ENCODE peak calls at places on chromosomes 6 and 20, in eight cellular contexts. Q is transverse colon; H is GM12878; C is mammary epithelial cell; F is OCI-LY7; I is HCT116; W is cardiac muscle cell; P is CD8-positive, alpha-beta T cell. U is an unnamed sample. For H3K4me1, the result is how much of the 10 kb centered on the place peaks cover.

GRCh38 chr6:140850438-140850837 is 1282.3 kb upstream of the GJE1 start:
- DNase-seq in W (no peak), P (no peak), F (no peak), I (no peak), H (no peak), Q (no peak), C (peak), U (no peak)

GRCh38 chr6:170102038-170102437 is 188.8 kb downstream of the DLL1 start:
- DNase-seq in P (no peak), C (no peak), Q (peak), I (no peak), W (no peak), H (no peak), F (no peak), U (no peak)

GRCh38 chr6:149060300-149060984 is 257.1 kb upstream of the TAB2 start:
- DNase-seq in I (no peak), P (peak), C (no peak), Q (peak), H (peak), F (peak), W (no peak), U (no peak)

GRCh38 chr6:148068391-148068790 is 274.2 kb upstream of the SASH1 start:
- DNase-seq in W (no peak), I (no peak), P (no peak), Q (no peak), F (no peak), C (no peak), H (no peak), U (no peak)

GRCh38 chr6:90631046-90631445 is 44.2 kb upstream of the MAP3K7 start:
- DNase-seq in P (no peak), F (no peak), Q (no peak), H (no peak), C (no peak), I (no peak), W (no peak), U (no peak)

GRCh38 chr6:34319471-34319885 is 70.7 kb upstream of the SMIM29 start:
- DNase-seq in H (no peak), F (no peak), Q (no peak), W (no peak), I (no peak), P (no peak), C (peak), U (no peak)

GRCh38 chr20:51732454-51732791 is 35.8 kb downstream of the ATP9A start:
- DNase-seq in W (no peak), F (no peak), Q (no peak), C (no peak), I (no peak), P (no peak), H (no peak), U (no peak)

GRCh38 chr20:1934578-1935573 is 39.7 kb downstream of the SIRPA start:
- DNase-seq in P (no peak), Q (no peak), H (no peak), I (no peak), W (peak), F (no peak), C (peak), U (peak)

GRCh38 chr6:145643760-145644159 is 91.6 kb downstream of the EPM2A start:
- DNase-seq in W (no peak), Q (no peak), H (no peak), I (no peak), C (no peak), F (no peak), P (no peak), U (no peak)

GRCh38 chr20:19427480-19427879 is 215.0 kb downstream of the SLC24A3 start:
- DNase-seq in C (no peak), I (no peak), H (no peak), F (no peak), P (no peak), Q (no peak), W (peak), U (no peak)

GRCh38 chr6:138253731-138254130 is 35.4 kb upstream of the PBOV1 start:
- DNase-seq in F (no peak), Q (no peak), I (no peak), P (no peak), C (no peak), W (no peak), H (no peak), U (no peak)
- H3K4me1 ChIP-seq in F (under half), Q (under half), I (under half), P (under half), C (under half), W (under half), H (under half), U (under half)

GRCh38 chr6:36083446-36083845 is 46.9 kb upstream of the MAPK13 start:
- DNase-seq in W (no peak), I (no peak), P (no peak), Q (no peak), C (no peak), H (no peak), F (no peak), U (no peak)
- H3K4me3 ChIP-seq in W (no peak), I (no peak), P (no peak), Q (no peak), C (no peak), H (no peak), F (no peak), U (no peak)

DNA sequence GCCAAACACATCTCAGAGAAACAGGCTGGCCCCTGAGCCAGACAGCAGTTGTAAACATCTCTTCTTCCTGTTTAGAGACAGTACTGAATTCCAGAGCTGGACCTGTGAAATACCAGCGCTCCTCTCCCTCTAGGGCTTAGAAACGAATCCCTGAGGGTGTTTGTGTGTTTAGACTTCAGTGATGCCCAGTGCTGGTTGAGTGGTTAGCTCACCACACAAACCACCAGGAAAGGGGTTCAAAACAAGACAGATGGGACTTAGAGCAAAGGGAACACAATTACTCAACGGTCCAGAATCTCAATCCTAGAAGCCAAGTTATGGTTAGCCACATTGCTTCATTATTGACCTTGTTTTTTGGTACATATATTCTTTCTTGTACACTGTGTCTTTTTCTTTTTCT is 108.7 kb upstream of the TMEM170B start:
- DNase-seq in W (no peak), I (no peak), P (no peak), Q (no peak), H (peak), F (peak), C (no peak), U (no peak)
- H3K27ac ChIP-seq in W (no peak), I (no peak), P (no peak), Q (peak), H (peak), F (no peak), C (no peak), U (no peak)

GRCh38 chr6:117568247-117568646 is 34.1 kb downstream of the GOPC start:
- DNase-seq in W (no peak), I (no peak), H (no peak), F (no peak), P (no peak), Q (no peak), C (no peak), U (no peak)

GRCh38 chr6:117568831-117569434 is 33.4 kb downstream of the GOPC start:
- DNase-seq in Q (no peak), F (no peak), C (no peak), I (no peak), W (no peak), P (no peak), H (no peak), U (no peak)

GRCh38 chr6:117573006-117573680 is 29.2 kb downstream of the GOPC start:
- DNase-seq in C (peak), Q (no peak), P (no peak), F (no peak), W (no peak), I (no peak), H (no peak), U (no peak)

DNA sequence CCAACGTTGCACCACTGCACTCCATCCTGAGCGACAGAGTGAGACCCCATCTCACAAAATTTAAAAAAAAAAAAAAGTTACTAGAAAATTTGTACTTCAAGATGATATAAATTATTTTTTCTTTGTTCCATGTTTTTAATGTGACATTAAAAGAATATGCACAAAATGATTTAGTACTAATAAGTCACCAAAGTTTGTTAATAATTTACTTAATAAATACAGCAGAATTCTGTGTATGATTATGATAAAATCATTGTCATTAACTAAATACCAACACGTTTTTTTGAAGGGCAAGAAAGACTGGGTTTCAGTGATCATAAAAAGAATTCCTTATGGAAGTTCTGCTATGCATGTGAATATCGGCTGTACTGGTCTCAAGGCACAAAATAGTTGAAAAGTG is 28.1 kb downstream of the GOPC start:
- DNase-seq in F (no peak), W (no peak), I (no peak), C (no peak), P (no peak), H (no peak), Q (no peak), U (no peak)
- H3K4me1 ChIP-seq in F (under half), W (under half), I (under half), C (under half), P (under half), H (under half), Q (under half), U (under half)

DNA sequence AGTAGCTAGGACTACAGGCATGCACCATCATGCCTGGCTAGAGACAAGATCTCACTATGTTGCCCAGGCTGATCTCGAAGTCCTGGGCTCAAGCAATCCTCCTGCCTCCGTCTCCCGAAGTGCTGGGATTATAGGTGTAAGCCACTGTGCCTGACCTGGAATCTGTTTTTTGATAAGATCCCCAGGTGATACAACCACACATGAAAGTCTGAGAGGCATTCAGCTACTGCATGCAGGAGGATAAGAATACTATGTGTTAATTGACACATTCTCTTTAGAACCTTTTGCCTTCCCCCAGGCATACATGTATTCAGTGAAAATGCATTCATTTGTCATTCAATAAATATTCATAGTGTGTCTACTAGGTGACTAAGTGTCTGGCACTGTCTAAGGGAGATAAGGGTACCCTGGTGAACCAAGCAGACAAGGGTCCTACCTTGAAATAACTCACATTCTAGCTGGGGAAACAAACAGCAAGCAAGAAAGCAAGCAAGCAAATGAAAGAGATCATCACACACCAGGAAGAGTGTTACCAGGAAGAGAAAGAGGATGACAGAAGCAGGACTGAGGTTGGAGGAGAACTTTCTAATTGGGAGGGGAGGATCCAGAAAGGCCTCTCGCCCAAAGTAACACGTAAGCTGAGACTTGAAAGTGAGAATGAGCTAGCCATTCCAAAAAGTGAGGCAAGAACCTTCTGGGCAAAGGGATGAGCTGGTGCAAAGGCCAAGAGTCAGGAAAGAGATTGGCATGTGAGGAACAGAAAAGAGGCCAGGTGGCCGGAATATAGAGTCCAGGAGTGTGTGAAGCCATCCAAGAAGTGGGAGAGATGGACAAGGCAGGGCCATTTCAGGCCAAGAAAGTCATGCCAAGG is 6.5 kb downstream of the GFOD1 start:
- DNase-seq in H (no peak), Q (no peak), W (no peak), C (peak), P (no peak), F (no peak), I (no peak), U (no peak)
- H3K4me3 ChIP-seq in H (peak), Q (no peak), W (no peak), C (no peak), P (no peak), F (no peak), I (no peak), U (no peak)

DNA sequence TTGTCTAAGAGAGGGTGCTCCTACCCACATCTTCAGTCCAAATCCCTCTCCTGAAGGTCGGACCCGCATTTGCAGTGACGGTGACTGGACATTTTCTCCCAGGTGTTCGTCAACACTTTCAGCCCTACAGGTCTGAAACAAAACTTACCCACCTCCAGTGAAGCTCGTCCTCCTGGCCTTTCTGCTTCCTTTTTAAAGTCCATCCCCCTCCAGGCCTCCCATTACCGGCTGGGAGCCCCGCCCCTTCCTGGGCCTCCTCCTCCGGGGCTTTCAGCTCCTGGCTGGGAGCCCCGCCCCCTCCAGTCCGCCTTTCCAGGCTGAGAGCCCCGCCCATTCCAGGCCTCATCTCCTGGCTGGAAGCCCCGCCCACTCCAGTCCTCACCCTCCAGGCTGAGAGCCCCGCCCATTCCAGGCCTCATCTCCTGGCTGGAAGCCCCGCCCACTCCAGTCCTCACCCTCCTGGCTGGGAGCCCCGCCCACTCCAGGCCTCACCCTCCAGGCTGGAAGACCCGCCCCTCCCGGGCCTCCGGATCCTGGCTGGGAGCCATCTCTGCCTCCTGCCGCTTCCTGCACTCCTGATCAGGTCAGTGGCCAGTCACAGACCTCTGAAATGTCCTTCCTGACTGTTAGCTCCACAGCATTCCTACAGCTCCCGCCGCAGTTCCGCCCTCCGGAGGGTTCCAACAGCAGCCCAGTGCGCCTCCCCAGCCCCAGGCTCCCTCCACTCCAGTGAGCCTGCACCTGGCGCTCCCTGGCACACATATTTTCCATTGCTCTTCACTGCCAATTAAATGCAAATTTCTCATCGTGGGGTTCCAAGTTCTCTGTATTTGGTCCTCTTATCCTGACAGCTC is 98.5 kb downstream of the LY86 start:
- DNase-seq in H (no peak), Q (peak), P (no peak), C (peak), W (peak), F (peak), I (peak), U (peak)
- H3K27ac ChIP-seq in H (no peak), Q (peak), P (no peak), C (peak), W (peak), F (peak), I (peak), U (peak)

DNA sequence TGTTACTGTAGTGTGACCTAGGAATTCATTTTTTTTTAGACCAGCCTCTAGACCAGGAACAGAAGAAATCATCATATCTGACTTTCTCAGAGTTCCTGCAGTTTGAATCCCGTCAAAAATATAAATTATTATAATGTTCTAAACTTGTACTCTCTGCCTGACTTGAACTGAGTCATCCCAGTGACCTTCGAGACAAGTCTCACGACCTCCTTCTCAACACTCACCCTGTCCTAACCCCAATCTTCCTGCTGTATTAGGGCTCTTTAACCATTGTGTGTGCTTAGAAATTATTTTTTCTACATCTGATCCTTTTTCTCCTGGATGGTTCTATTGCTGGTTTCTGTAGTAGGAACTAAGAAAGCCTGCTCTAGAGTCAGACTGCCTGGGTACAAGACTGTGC is 21.5 kb downstream of the ADGRF5 start:
- DNase-seq in F (no peak), H (no peak), W (no peak), I (no peak), C (no peak), P (no peak), Q (no peak), U (no peak)
- H3K4me1 ChIP-seq in F (under half), H (under half), W (under half), I (under half), C (under half), P (under half), Q (under half), U (under half)

GRCh38 chr6:45706319-45706718 is 309.3 kb downstream of the CLIC5 start:
- DNase-seq in Q (no peak), P (no peak), F (no peak), C (no peak), H (no peak), W (no peak), I (no peak), U (no peak)
- H3K4me3 ChIP-seq in Q (no peak), P (no peak), F (no peak), C (no peak), H (no peak), W (no peak), I (no peak), U (no peak)

GRCh38 chr6:7900621-7901020 is 10.0 kb downstream of the TXNDC5 start:
- DNase-seq in Q (no peak), P (no peak), W (no peak), I (no peak), C (no peak), H (no peak), F (peak), U (no peak)

GRCh38 chr6:7899889-7900213 is 10.7 kb downstream of the TXNDC5 start:
- DNase-seq in F (no peak), I (no peak), C (no peak), W (no peak), Q (no peak), P (no peak), H (no peak), U (no peak)

GRCh38 chr6:7901780-7902179 is 8.8 kb downstream of the TXNDC5 start:
- DNase-seq in P (no peak), W (no peak), H (no peak), F (no peak), C (no peak), Q (no peak), I (no peak), U (no peak)

GRCh38 chr6:7902221-7902620 is 8.4 kb downstream of the TXNDC5 start:
- DNase-seq in Q (no peak), P (no peak), H (no peak), F (no peak), C (no peak), W (no peak), I (no peak), U (no peak)

DNA sequence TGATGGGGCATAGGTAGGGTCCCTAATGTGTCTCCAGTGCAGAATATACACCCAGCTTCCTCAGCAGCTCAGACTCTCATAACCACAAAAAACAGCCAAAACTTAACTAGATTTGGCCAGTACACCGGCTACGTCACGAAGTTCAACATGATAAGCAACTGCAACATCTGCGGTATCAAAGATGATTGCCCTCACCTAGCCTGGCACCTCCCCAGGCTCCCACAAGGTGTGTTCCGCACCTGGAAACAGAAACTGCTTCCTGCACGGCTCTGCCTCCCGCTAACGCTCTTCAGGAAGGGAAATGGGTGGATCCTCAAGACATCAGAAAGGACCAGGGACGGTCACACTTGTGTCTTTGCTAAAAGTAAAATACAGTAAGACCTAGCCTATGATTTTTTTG is 9.5 kb downstream of the TXNDC5 start:
- DNase-seq in W (no peak), C (no peak), P (no peak), I (no peak), F (no peak), H (no peak), Q (peak), U (no peak)
- H3K27ac ChIP-seq in W (no peak), C (no peak), P (no peak), I (no peak), F (peak), H (no peak), Q (no peak), U (no peak)